ENCODE peak calls at places on chromosomes 2 and 18, in five cellular contexts. D is CD8-positive, alpha-beta T cell; P is effector memory CD4-positive, alpha-beta T cell; M is right atrium auricular region; W is stomach. V is an unnamed sample.

GRCh38 chr2:149679286-149679685 is 91.7 kb upstream of the MMADHC start:
- DNase-seq in D (no peak), P (no peak), M (no peak), W (no peak), V (no peak)

GRCh38 chr2:100563407-100564247 is 834 bp downstream of the PDCL3 start:
- DNase-seq in D (no peak), P (no peak), M (no peak), W (no peak), V (no peak)

GRCh38 chr2:38704664-38705063 is 38.8 kb downstream of the GALM start:
- DNase-seq in D (no peak), P (no peak), M (no peak), W (no peak), V (no peak)

GRCh38 chr2:95382686-95383634 is 19.5 kb upstream of the FAHD2A start:
- DNase-seq in D (no peak), P (no peak), M (no peak), W (no peak), V (no peak)

GRCh38 chr2:134336936-134337335 is 83.1 kb downstream of the MGAT5 start:
- DNase-seq in D (no peak), P (no peak), M (no peak), W (no peak), V (no peak)

GRCh38 chr2:174644406-174644805 is 46.8 kb upstream of the WIPF1 start:
- DNase-seq in D (no peak), P (no peak), M (no peak), W (no peak), V (no peak)

GRCh38 chr18:59752666-59753065 is 55.4 kb upstream of the CCBE1 start:
- DNase-seq in D (no peak), P (no peak), M (no peak), W (no peak), V (no peak)

GRCh38 chr18:77702686-77703085 is 453.0 kb downstream of the GALR1 start:
- DNase-seq in D (no peak), P (no peak), M (no peak), W (no peak), V (peak; percentile 6)

GRCh38 chr2:1886405-1886992 is 142.2 kb upstream of the PXDN start:
- DNase-seq in D (peak; percentile 16), P (no peak), M (peak; percentile 62), W (peak; percentile 74), V (peak; percentile 68)

GRCh38 chr2:203909192-203909945 is 27.2 kb upstream of the ICOS start:
- DNase-seq in D (no peak), P (no peak), M (no peak), W (no peak), V (no peak)

GRCh38 chr2:233686967-233687366 is 5.3 kb downstream of the UGT1A7 start:
- DNase-seq in D (no peak), P (no peak), M (no peak), W (no peak), V (no peak)

GRCh38 chr2:135743860-135744259 is 2.2 kb downstream of the UBXN4 start:
- DNase-seq in D (no peak), P (no peak), M (no peak), W (no peak), V (no peak)

GRCh38 chr18:57754577-57755330 is 48.4 kb downstream of the ATP8B1 start:
- DNase-seq in D (no peak), P (no peak), M (no peak), W (no peak), V (no peak)

GRCh38 chr2:38945372-38945771 is 55.7 kb downstream of the ARHGEF33 start:
- DNase-seq in D (no peak), P (no peak), M (no peak), W (no peak), V (no peak)

GRCh38 chr2:186972281-186972970 is 123.5 kb upstream of the ZSWIM2 start:
- DNase-seq in D (no peak), P (no peak), M (no peak), W (no peak), V (no peak)

GRCh38 chr2:158412206-158412605 is 44.3 kb downstream of the CCDC148 start:
- DNase-seq in D (no peak), P (no peak), M (no peak), W (no peak), V (no peak)

GRCh38 chr18:11387880-11388279 is 221.5 kb upstream of the SLC35G4 start:
- DNase-seq in D (no peak), P (no peak), M (no peak), W (peak; percentile 37), V (no peak)

GRCh38 chr2:100412866-100413265 is 4.6 kb downstream of the CHST10 start:
- DNase-seq in D (no peak), P (no peak), M (peak; percentile 5), W (no peak), V (no peak)

GRCh38 chr2:134262666-134263065 is 8.8 kb downstream of the MGAT5 start:
- DNase-seq in D (no peak), P (no peak), M (no peak), W (no peak), V (no peak)

GRCh38 chr2:180203972-180204371 is 196.9 kb upstream of the CWC22 start:
- DNase-seq in D (no peak), P (no peak), M (peak; percentile 80), W (no peak), V (no peak)

GRCh38 chr2:37966326-37966725 is 41.2 kb downstream of the RMDN2 start:
- DNase-seq in D (no peak), P (no peak), M (no peak), W (no peak), V (no peak)

GRCh38 chr18:63366270-63366990 is 576 bp downstream of the KDSR start:
- DNase-seq in D (peak; percentile 43), P (peak; percentile 68), M (peak; percentile 70), W (peak; percentile 67), V (peak; percentile 70)

GRCh38 chr2:185583058-185583816 is 155.4 kb upstream of the FSIP2 start:
- DNase-seq in D (no peak), P (no peak), M (no peak), W (no peak), V (no peak)

GRCh38 chr2:149490296-149490695 is 97.3 kb downstream of the MMADHC start:
- DNase-seq in D (no peak), P (no peak), M (no peak), W (no peak), V (no peak)

GRCh38 chr2:70088508-70089219 is 1.4 kb downstream of the PCBP1 start:
- DNase-seq in D (no peak), P (no peak), M (no peak), W (no peak), V (no peak)

GRCh38 chr18:25544872-25545271 is 192.9 kb upstream of the ZNF521 start:
- DNase-seq in D (no peak), P (no peak), M (no peak), W (no peak), V (no peak)

GRCh38 chr2:136328396-136328795 is 210.4 kb upstream of the CXCR4 start:
- DNase-seq in D (no peak), P (no peak), M (no peak), W (no peak), V (no peak)

GRCh38 chr2:226799211-226799975 is at the start of gene IRS1:
- DNase-seq in D (peak; percentile 36), P (peak; percentile 44), M (peak; percentile 69), W (peak; percentile 75), V (peak; percentile 70)

GRCh38 chr2:43637030-43637803 is at the start of gene PLEKHH2:
- DNase-seq in D (peak; percentile 80), P (peak; percentile 63), M (peak; percentile 90), W (peak; percentile 91), V (peak; percentile 91)

GRCh38 chr18:55539240-55539639 is 48.8 kb downstream of the TCF4 start:
- DNase-seq in D (no peak), P (no peak), M (no peak), W (no peak), V (no peak)

GRCh38 chr18:52326001-52326400 is 14.0 kb upstream of the DCC start:
- DNase-seq in D (no peak), P (no peak), M (no peak), W (no peak), V (no peak)

GRCh38 chr2:8803658-8804379 is 33.6 kb downstream of the KIDINS220 start:
- DNase-seq in D (no peak), P (no peak), M (no peak), W (peak; percentile 62), V (peak; percentile 69)
- H3K27ac ChIP-seq in D (no peak overlapping the region), P (no peak overlapping the region), M (no peak overlapping the region), W (peak overlapping the region; percentile 41), V (no peak overlapping the region)

DNA sequence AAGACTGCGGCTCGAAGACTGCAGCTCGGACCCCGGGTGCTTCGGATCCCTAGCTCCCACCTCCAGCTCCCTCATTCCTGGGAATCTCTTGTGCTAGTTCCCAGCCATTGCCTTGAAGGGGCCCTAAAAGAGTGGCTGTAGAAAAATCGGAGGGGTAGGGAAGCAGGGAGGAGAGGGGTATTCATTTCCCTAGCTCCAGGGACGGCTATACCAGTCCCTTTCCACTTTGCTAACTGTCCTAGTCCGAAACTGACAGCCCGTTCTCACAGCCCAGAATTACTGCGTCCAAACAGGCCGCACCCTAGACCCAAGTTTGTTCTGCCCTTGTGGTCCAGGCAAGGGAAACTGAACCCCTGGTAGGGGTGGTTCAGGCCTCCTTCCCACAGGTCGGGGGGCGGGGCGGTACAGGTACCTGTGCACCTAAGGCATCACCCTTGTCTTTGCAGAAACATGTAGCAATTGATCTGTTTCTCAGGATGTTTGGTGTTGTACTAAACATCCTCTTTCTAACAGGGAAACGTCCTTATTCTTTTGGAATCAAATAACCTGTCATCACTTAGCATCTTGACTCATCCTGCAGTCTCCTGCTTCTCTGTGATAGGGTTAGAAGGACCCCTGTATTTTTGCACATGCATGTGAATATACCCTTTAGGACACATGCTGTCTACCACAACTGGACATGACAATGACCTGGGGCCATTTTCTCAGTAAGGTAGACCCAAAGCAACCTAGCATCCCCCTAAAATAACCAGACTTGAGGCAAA is 4.0 kb downstream of the EMX1 start:
- DNase-seq in D (no peak), P (no peak), M (no peak), W (peak; percentile 23), V (no peak)
- H3K4me3 ChIP-seq in D (no peak overlapping the region), P (no peak overlapping the region), M (no peak overlapping the region), W (peak overlapping the region; percentile 46), V (no peak overlapping the region)

GRCh38 chr2:31344447-31344846 is 70.1 kb downstream of the XDH start:
- DNase-seq in D (no peak), P (no peak), M (no peak), W (no peak), V (no peak)
- H3K27ac ChIP-seq in D (no peak overlapping the region), P (no peak overlapping the region), M (no peak overlapping the region), W (no peak overlapping the region), V (no peak overlapping the region)

GRCh38 chr2:239400000-239400831 is 604 bp downstream of the HDAC4 start:
- DNase-seq in D (no peak), P (no peak), M (no peak), W (no peak), V (peak; percentile 27)

GRCh38 chr2:239401450-239402227 is 819 bp upstream of the HDAC4 start:
- DNase-seq in D (peak; percentile 91), P (peak; percentile 83), M (peak; percentile 96), W (peak; percentile 95), V (peak; percentile 90)

GRCh38 chr2:239405071-239405470 is 4.3 kb upstream of the HDAC4 start:
- DNase-seq in D (no peak), P (no peak), M (no peak), W (no peak), V (no peak)

GRCh38 chr2:239400907-239401449 is at the start of gene HDAC4:
- DNase-seq in D (peak; percentile 99), P (peak; percentile 99), M (peak; percentile 100), W (peak; percentile 100), V (peak; percentile 99)

DNA sequence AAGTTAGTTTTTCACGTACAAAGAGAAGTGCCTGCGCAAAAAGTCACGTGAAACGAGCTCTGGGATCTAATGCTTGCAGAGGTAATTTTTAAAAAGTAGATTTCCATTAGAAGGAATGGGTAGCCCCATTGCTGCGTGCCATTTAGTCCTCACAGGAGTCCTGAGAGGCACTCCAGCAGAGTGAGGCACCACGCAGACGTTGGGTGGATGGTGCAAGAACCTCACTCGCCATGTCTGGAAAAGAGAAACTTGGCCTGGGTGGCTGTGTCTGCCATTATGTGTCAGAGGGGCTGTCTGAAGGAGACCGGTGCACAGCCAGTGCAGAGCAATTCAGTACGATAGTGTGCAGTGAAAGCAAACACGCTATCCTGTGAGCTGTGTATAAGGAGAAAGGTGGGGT is 1.8 kb upstream of the HDAC4 start:
- DNase-seq in D (no peak), P (no peak), M (no peak), W (no peak), V (no peak)
- H3K4me3 ChIP-seq in D (no peak overlapping the region), P (no peak overlapping the region), M (no peak overlapping the region), W (peak overlapping the region; percentile 70), V (no peak overlapping the region)